ENCODE peak calls at places on chromosomes 3 and 15, in four cellular contexts. E, G, Q and A are unnamed samples.

GRCh38 chr3:18443670-18444596 is 18.8 kb upstream of the SATB1 start:
- DNase-seq in G (peak), Q (no peak), E (no peak), A (peak)

GRCh38 chr3:129705274-129705673 is 98.8 kb upstream of the PLXND1 start:
- DNase-seq in Q (no peak), E (no peak), G (no peak), A (no peak)

GRCh38 chr15:74269362-74270035 is 33.4 kb downstream of the CCDC33 start:
- DNase-seq in Q (no peak), G (no peak), E (no peak), A (no peak)

GRCh38 chr15:81327526-81327925 is 3.6 kb upstream of the STARD5 start:
- DNase-seq in E (peak), G (no peak), Q (no peak), A (no peak)

GRCh38 chr15:65339926-65340325 is 35.4 kb downstream of the RNU5B-1 start:
- DNase-seq in G (no peak), Q (no peak), E (no peak), A (no peak)

GRCh38 chr3:43534676-43535075 is 87.1 kb downstream of the ANO10 start:
- DNase-seq in G (no peak), Q (no peak), E (no peak), A (no peak)

GRCh38 chr3:99134996-99135395 is 233.5 kb upstream of the DCBLD2 start:
- DNase-seq in E (no peak), Q (no peak), G (no peak), A (no peak)

GRCh38 chr15:44296625-44297524 is 8.4 kb downstream of the GOLM2 start:
- DNase-seq in Q (peak), E (peak), G (no peak), A (no peak)

GRCh38 chr3:129599073-129599472 is 7.4 kb downstream of the PLXND1 start:
- DNase-seq in E (no peak), G (no peak), Q (no peak), A (no peak)

GRCh38 chr3:133872161-133872560 is 23.5 kb downstream of the RAB6B start:
- DNase-seq in E (no peak), G (no peak), Q (no peak), A (no peak)

GRCh38 chr15:84835661-84836384 is 18.7 kb downstream of the ALPK3 start:
- DNase-seq in E (no peak), G (no peak), Q (no peak), A (no peak)

GRCh38 chr3:114623420-114624046 is 329.7 kb downstream of the TIGIT start:
- DNase-seq in Q (peak), G (no peak), E (no peak), A (no peak)

GRCh38 chr3:54531741-54532140 is 396.1 kb downstream of the LRTM1 start:
- DNase-seq in E (no peak), G (no peak), Q (no peak), A (no peak)

GRCh38 chr3:43867673-43868072 is 176.9 kb downstream of the ABHD5 start:
- DNase-seq in G (no peak), E (peak), Q (no peak), A (no peak)

GRCh38 chr3:47424434-47425382 is 43.9 kb downstream of the PTPN23 start:
- DNase-seq in E (no peak), Q (peak), G (no peak), A (no peak)

GRCh38 chr3:140093742-140094141 is 158.8 kb downstream of the CLSTN2 start:
- DNase-seq in E (peak), Q (no peak), G (peak), A (no peak)

GRCh38 chr15:85616549-85616948 is 178.2 kb downstream of the KLHL25 start:
- DNase-seq in Q (no peak), E (no peak), G (no peak), A (no peak)

GRCh38 chr3:55343486-55344357 is 143.4 kb downstream of the WNT5A start:
- DNase-seq in G (no peak), E (peak), Q (no peak), A (no peak)

GRCh38 chr15:58867926-58868325 is 65.6 kb downstream of the SLTM start:
- DNase-seq in G (no peak), E (no peak), Q (no peak), A (no peak)

GRCh38 chr3:25843332-25843731 is 53.4 kb downstream of the OXSM start:
- DNase-seq in E (no peak), Q (no peak), G (no peak), A (no peak)

GRCh38 chr15:92069308-92070244 is 216.1 kb downstream of the SLCO3A1 start:
- DNase-seq in Q (no peak), E (peak), G (peak), A (no peak)

GRCh38 chr3:196431193-196432136 is 762 bp downstream of the UBXN7 start:
- DNase-seq in G (no peak), Q (peak), E (peak), A (peak)

GRCh38 chr3:52313774-52314188 is 2.3 kb upstream of the DNAH1 start:
- DNase-seq in E (peak), Q (no peak), G (no peak), A (peak)

GRCh38 chr15:36831915-36832310 is 252.5 kb downstream of the CDIN1 start:
- DNase-seq in Q (no peak), E (peak), G (no peak), A (no peak)

GRCh38 chr15:36903195-36903594 is 197.2 kb downstream of the MEIS2 start:
- DNase-seq in G (no peak), Q (no peak), E (no peak), A (no peak)

GRCh38 chr3:3109407-3110298 is 521 bp downstream of the IL5RA start:
- DNase-seq in Q (no peak), G (no peak), E (no peak), A (no peak)
- H3K27ac ChIP-seq in Q (no peak), G (no peak), E (no peak), A (peak)

GRCh38 chr3:126180477-126181397 is at the start of gene ALDH1L1:
- DNase-seq in Q (peak), E (no peak), G (peak), A (peak)
- TF ChIP-seq CTCF in Q (peak), E (no peak), G (no peak), A (no peak)

GRCh38 chr15:57015360-57015759 is 96.9 kb downstream of the TCF12 start:
- DNase-seq in Q (no peak), E (no peak), G (no peak), A (no peak)
- H3K27ac ChIP-seq in Q (no peak), E (no peak), G (no peak), A (no peak)

DNA sequence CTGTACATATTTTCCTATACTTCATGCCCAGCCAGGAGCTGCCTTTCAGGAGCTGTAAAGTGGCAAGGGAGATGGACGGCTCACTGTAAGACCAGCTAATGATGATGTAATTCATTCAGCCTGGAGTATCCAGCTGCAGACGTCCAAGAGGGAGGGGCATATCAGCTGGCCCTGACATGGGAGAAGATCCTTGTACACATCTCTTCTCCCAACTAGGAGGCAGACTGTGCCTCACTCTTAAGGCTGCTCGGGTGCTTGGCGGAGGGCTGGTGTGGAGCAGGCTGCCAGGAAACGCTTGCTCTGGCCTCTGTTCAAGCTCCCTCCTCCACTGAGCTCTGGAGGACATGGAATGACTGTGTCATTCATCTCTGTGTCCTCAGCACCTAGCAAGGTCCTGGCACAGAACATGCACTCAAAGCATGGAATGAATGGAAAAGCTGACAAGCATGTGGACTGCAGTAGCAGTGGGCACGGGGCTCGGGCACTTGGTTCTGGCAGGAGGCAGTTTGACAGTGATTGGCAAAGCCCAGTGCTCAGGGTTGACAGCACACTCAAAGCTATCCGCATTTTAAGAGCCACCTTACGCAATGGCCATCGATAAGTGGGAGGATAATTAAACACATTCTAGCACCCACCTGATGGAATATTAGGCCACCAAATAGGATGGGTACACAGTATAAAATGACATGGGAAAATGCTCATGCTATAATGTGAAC is 72.4 kb downstream of the TBC1D2B start:
- DNase-seq in E (peak), G (peak), Q (no peak), A (peak)
- TF ChIP-seq CTCF in E (peak), G (peak), Q (no peak), A (peak)

GRCh38 chr3:1093216-1093615 is 392 bp downstream of the CNTN6 start:
- DNase-seq in G (no peak), Q (no peak), E (no peak), A (no peak)
- H3K27ac ChIP-seq in G (no peak), Q (no peak), E (no peak), A (no peak)